ENCODE peak calls at places on chromosome 2, in nine cellular contexts. I is right atrium auricular region; C is CD4-positive, alpha-beta T cell; U is suprapubic skin; V is mammary epithelial cell; P is colonic mucosa; E is fibroblast of pulmonary artery; D is endothelial cell; O is HFFc6. F is an unnamed sample.

GRCh38 chr2:239991689-239992314 is 33.3 kb downstream of the NDUFA10 start:
- DNase-seq in U (no peak), O (peak; percentile 59), I (no peak), V (peak; percentile 14), E (peak; percentile 79), C (no peak), D (peak; percentile 15), P (no peak), F (no peak)

GRCh38 chr2:112724611-112725525 is 4.0 kb downstream of the NT5DC4 start:
- DNase-seq in I (no peak), C (no peak), V (no peak), D (peak; percentile 50), U (no peak), E (no peak), O (no peak), P (no peak), F (no peak)

GRCh38 chr2:187466129-187466792 is 18.2 kb upstream of the CALCRL start:
- DNase-seq in C (no peak), P (no peak), D (no peak), E (no peak), O (no peak), U (no peak), V (no peak), I (no peak), F (no peak)

GRCh38 chr2:73006969-73007710 is 64.4 kb downstream of the SFXN5 start:
- DNase-seq in P (no peak), E (peak; percentile 77), U (peak; percentile 38), V (no peak), D (no peak), I (peak; percentile 26), O (no peak), C (no peak), F (no peak)

GRCh38 chr2:219175928-219176817 is 552 bp downstream of the CNPPD1 start:
- DNase-seq in C (no peak), P (peak; percentile 63), D (no peak), I (peak; percentile 65), E (peak; percentile 32), O (peak; percentile 30), V (peak; percentile 33), U (no peak), F (peak; percentile 66)

GRCh38 chr2:160305081-160305750 is 105.1 kb upstream of the ITGB6 start:
- DNase-seq in C (no peak), V (peak; percentile 64), O (peak; percentile 82), U (no peak), P (no peak), D (no peak), E (peak; percentile 76), I (no peak), F (no peak)

GRCh38 chr2:142495141-142495540 is 364.3 kb upstream of the LRP1B start:
- DNase-seq in O (no peak), E (no peak), D (no peak), C (no peak), V (no peak), P (peak; percentile 30), U (no peak), I (no peak), F (no peak)

GRCh38 chr2:54597153-54597827 is 126.2 kb upstream of the EML6 start:
- DNase-seq in E (peak; percentile 66), O (no peak), V (no peak), U (no peak), I (no peak), P (peak; percentile 79), D (no peak), C (no peak), F (peak; percentile 35)

GRCh38 chr2:134774074-134774742 is 55.4 kb upstream of the TMEM163 start:
- DNase-seq in V (no peak), O (peak; percentile 8), E (peak; percentile 20), C (no peak), I (no peak), U (no peak), P (no peak), D (no peak), F (no peak)

GRCh38 chr2:232872826-232873225 is 2.8 kb downstream of the SNORC start:
- DNase-seq in U (peak; percentile 67), E (no peak), I (no peak), O (no peak), D (no peak), P (no peak), C (no peak), V (no peak), F (no peak)

GRCh38 chr2:199455533-199456382 is 2.0 kb downstream of the SATB2 start:
- DNase-seq in D (peak; percentile 42), P (peak; percentile 85), V (peak; percentile 54), C (no peak), O (no peak), U (peak; percentile 80), I (no peak), E (no peak), F (peak; percentile 60)

GRCh38 chr2:105261061-105261460 is 19.5 kb downstream of the GPR45 start:
- DNase-seq in P (no peak), D (no peak), O (peak; percentile 87), E (peak; percentile 84), I (no peak), V (peak; percentile 58), C (no peak), U (no peak), F (no peak)

GRCh38 chr2:187307606-187308005 is 140.4 kb downstream of the CALCRL start:
- DNase-seq in I (no peak), E (peak; percentile 41), C (no peak), D (no peak), V (no peak), U (no peak), P (no peak), O (no peak), F (no peak)

DNA sequence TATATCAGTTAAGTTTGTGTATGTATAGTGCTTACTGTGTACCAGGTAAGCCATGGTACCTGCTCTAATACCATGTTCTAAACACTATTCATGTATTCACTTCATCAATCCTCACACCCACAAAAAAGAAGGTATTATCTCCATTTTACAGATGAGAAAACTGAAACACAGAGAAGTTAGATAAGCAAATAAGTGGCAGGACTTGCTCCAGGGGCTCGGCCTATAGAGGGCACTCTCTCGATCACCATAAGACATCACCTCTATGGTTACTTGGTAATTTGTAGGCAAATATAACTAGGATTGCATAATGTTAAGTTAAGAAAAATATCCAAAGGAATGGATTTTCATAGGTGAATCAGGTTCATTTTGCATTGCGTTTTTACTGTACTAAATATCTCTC is 118.1 kb upstream of the FN1 start:
- DNase-seq in D (no peak), I (no peak), V (no peak), E (no peak), P (no peak), U (no peak), O (no peak), C (no peak), F (no peak)
- TF ChIP-seq CTCF in D (no peak), I (no peak), V (peak; percentile 13), E (peak; percentile 10), P (no peak), U (no peak), O (peak; percentile 36), C (no peak), F (no peak)

GRCh38 chr2:15751477-15751876 is 159.8 kb downstream of the DDX1 start:
- DNase-seq in C (no peak), I (no peak), D (no peak), O (no peak), U (no peak), E (no peak), V (no peak), P (no peak), F (no peak)

GRCh38 chr2:15753811-15754702 is 162.4 kb downstream of the DDX1 start:
- DNase-seq in U (no peak), I (no peak), V (no peak), D (no peak), E (no peak), C (no peak), P (no peak), O (no peak), F (no peak)

GRCh38 chr2:15754703-15755099 is 163.0 kb downstream of the DDX1 start:
- DNase-seq in E (no peak), U (no peak), P (no peak), O (no peak), D (no peak), I (no peak), C (no peak), V (no peak), F (no peak)

GRCh38 chr2:15752552-15753232 is 161.0 kb downstream of the DDX1 start:
- DNase-seq in I (no peak), O (no peak), V (no peak), P (no peak), U (no peak), E (no peak), C (no peak), D (no peak), F (no peak)

DNA sequence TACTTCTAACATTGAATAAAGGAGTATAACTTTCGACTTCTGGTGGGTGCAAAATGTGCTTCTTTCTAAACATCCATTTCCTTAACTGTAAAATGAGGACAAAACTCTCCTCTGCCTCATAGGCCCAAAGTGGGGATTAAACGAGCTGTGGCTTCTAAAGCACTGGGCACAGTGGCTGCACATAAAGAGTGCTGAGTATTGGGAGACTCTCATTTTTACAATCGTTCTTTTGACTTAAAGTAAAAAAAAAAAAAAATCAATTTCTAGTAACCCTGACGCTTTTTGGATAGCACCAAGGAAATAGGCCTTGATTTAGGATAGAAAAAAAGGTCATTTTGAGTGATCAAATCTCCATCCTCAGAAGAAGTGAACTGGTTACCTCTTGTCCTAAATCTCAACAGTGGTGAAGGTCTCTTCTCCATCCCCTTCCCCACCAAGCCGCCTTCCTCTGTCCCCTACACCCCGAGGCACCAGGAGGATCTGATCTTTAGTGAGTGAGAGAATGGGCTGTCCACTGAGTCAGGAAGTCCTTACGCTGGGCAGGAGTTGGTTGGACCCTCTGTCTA is 161.6 kb downstream of the DDX1 start:
- DNase-seq in V (no peak), C (no peak), I (no peak), P (no peak), E (no peak), O (no peak), U (no peak), D (no peak), F (no peak)
- TF ChIP-seq CTCF in V (no peak), C (no peak), I (no peak), P (no peak), E (no peak), O (no peak), U (no peak), D (no peak), F (no peak)

DNA sequence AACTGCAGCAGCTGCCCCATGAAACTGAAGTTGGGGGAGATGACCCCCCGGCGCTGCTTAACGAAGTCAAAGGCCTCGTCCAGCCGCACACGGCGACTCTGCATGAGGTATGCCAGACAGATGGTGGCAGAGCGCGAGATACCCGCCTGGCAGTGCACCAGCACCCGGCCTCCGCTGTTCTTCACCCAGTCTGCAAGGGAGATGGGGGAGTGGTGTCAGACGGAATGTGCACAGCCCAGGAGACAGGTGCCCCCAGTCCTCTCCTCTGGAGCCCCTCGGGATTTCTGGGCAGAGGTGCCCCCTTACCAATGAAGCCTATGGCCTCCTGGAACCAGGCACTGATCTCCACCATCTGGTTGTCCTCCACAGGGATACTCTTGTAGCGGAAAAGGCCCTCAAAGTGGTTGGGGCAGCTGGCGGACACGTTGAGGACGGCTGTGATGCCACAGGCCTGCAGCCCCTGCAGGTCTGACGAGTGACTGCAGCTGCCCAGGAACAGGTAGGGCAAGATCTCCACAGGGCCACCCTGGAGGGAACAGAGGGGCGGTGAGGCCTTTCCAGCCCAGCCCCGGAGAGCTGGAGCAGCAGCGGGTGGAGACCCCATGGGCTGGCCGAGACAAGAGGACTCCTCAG is 1.3 kb downstream of the DUSP2 start:
- DNase-seq in E (no peak), O (no peak), D (peak; percentile 32), I (no peak), U (no peak), C (peak; percentile 45), P (no peak), V (no peak), F (no peak)
- TF ChIP-seq CTCF in E (no peak), O (peak; percentile 35), D (no peak), I (no peak), U (no peak), C (peak; percentile 18), P (no peak), V (peak; percentile 35), F (peak; percentile 38)

GRCh38 chr2:230913812-230914211 is 11.2 kb downstream of the GPR55 start:
- DNase-seq in E (no peak), V (no peak), I (no peak), O (no peak), D (no peak), U (no peak), C (no peak), P (no peak), F (no peak)
- TF ChIP-seq CTCF in E (no peak), V (no peak), I (no peak), O (no peak), D (no peak), U (no peak), C (no peak), P (no peak), F (no peak)

F was measured in glutamatergic neuron.